ENCODE peak calls at places on chromosomes 12 and 14, in six cellular contexts. V is stomach, E is Peyer's patch, S is upper lobe of right lung, R is heart left ventricle, J is A549. D is an unnamed sample.
A peak's percentile ranks its signal among the peaks of the same experiment; 100 is the strongest.

GRCh38 chr14:91249841-91250616 is 5.5 kb upstream of the GPR68 start:
- DNase-seq in V (no peak), J (peak; percentile 36), R (no peak), S (peak; percentile 78), E (peak; percentile 87), D (no peak)

GRCh38 chr14:44945264-44945663 is 16.5 kb downstream of the KLHL28 start:
- DNase-seq in S (no peak), E (no peak), V (no peak), J (no peak), R (no peak), D (no peak)

GRCh38 chr12:55743131-55743921 is 404 bp downstream of the GDF11 start:
- DNase-seq in R (peak; percentile 69), V (peak; percentile 60), E (peak; percentile 79), J (peak; percentile 82), S (peak; percentile 84), D (no peak)

GRCh38 chr12:130470969-130471368 is 133.3 kb downstream of the PIWIL1 start:
- DNase-seq in J (no peak), R (no peak), S (no peak), V (no peak), E (no peak), D (no peak)

GRCh38 chr12:89245090-89245489 is 107.2 kb downstream of the DUSP6 start:
- DNase-seq in S (no peak), E (no peak), V (no peak), J (no peak), R (no peak), D (no peak)

GRCh38 chr14:76922599-76922998 is 96.4 kb downstream of the LRRC74A start:
- DNase-seq in E (no peak), V (no peak), J (no peak), R (no peak), S (no peak), D (no peak)

GRCh38 chr12:64180951-64181350 is 41.1 kb downstream of the KICS2 start:
- DNase-seq in S (no peak), E (no peak), R (peak; percentile 13), J (peak; percentile 70), V (no peak), D (peak; percentile 74)

GRCh38 chr12:121145221-121145620 is 12.5 kb downstream of the P2RX7 start:
- DNase-seq in V (no peak), J (no peak), S (no peak), R (no peak), E (no peak), D (no peak)

GRCh38 chr14:78010688-78011087 is 159.5 kb upstream of the NRXN3 start:
- DNase-seq in V (no peak), S (no peak), R (no peak), E (no peak), J (no peak), D (no peak)

GRCh38 chr12:14481201-14481600 is 86.5 kb downstream of the PLBD1 start:
- DNase-seq in V (no peak), J (no peak), S (no peak), E (no peak), R (no peak), D (no peak)

GRCh38 chr14:104865631-104866441 is 768 bp downstream of the CEP170B start:
- DNase-seq in E (peak; percentile 79), S (peak; percentile 87), V (peak; percentile 78), R (peak; percentile 69), J (peak; percentile 58), D (peak; percentile 18)

GRCh38 chr14:61710853-61711817 is 15.8 kb downstream of the HIF1A start:
- DNase-seq in S (no peak), J (no peak), V (no peak), R (no peak), E (no peak), D (no peak)

GRCh38 chr12:109134186-109134917 is 18.0 kb downstream of the ACACB start:
- DNase-seq in V (peak; percentile 31), R (no peak), E (no peak), S (peak; percentile 65), J (peak; percentile 42), D (no peak)

GRCh38 chr12:228846-229200 is 14.9 kb upstream of the SLC6A12 start:
- DNase-seq in R (no peak), S (no peak), E (no peak), V (no peak), J (no peak), D (peak; percentile 22)

GRCh38 chr14:72613196-72613974 is 280.5 kb downstream of the DPF3 start:
- DNase-seq in J (no peak), S (no peak), R (peak; percentile 82), V (peak; percentile 80), E (peak; percentile 63), D (no peak)

GRCh38 chr14:52077261-52077984 is 8.6 kb upstream of the NID2 start:
- DNase-seq in J (no peak), V (no peak), E (no peak), S (no peak), R (no peak), D (no peak)

GRCh38 chr12:112018571-112019237 is 5.5 kb downstream of the ERP29 start:
- DNase-seq in V (no peak), E (no peak), R (no peak), J (no peak), S (no peak), D (no peak)

GRCh38 chr14:39175445-39176262 is 600 bp downstream of the PNN start:
- DNase-seq in R (no peak), V (no peak), S (peak; percentile 76), E (no peak), J (no peak), D (no peak)

GRCh38 chr14:88533203-88533602 is 21.6 kb downstream of the PTPN21 start:
- DNase-seq in S (no peak), V (no peak), R (no peak), J (no peak), E (no peak), D (no peak)

GRCh38 chr14:53979747-53980642 is 23.4 kb upstream of the BMP4 start:
- DNase-seq in S (no peak), V (no peak), J (peak; percentile 27), R (peak; percentile 8), E (peak; percentile 48), D (no peak)

GRCh38 chr14:90666571-90666970 is 149.7 kb downstream of the TTC7B start:
- DNase-seq in V (no peak), R (no peak), E (no peak), S (no peak), J (no peak), D (no peak)

GRCh38 chr14:68103841-68104240 is 284.3 kb downstream of the RAD51B start:
- DNase-seq in V (no peak), S (no peak), R (no peak), E (no peak), J (no peak), D (no peak)

GRCh38 chr12:116077431-116077830 is 200.1 kb downstream of the MED13L start:
- DNase-seq in J (no peak), S (no peak), E (no peak), V (no peak), R (no peak), D (no peak)

GRCh38 chr12:28868414-28868813 is 280.7 kb upstream of the FAR2 start:
- DNase-seq in E (no peak), S (no peak), V (no peak), R (no peak), J (no peak), D (no peak)

GRCh38 chr12:93135286-93136239 is 206.5 kb upstream of the EEA1 start:
- DNase-seq in R (no peak), S (no peak), V (no peak), J (no peak), E (no peak), D (no peak)

GRCh38 chr12:130116791-130117190 is 45.5 kb upstream of the FZD10 start:
- DNase-seq in E (no peak), S (no peak), J (no peak), R (no peak), V (no peak), D (no peak)

GRCh38 chr12:123269395-123269892 is 2.2 kb downstream of the CDK2AP1 start:
- DNase-seq in V (peak; percentile 64), E (peak; percentile 73), R (peak; percentile 74), J (no peak), S (peak; percentile 79), D (no peak)
- TF ChIP-seq CTCF in V (no peak), E (no peak), R (no peak), J (no peak), S (peak; percentile 18), D (peak; percentile 12)

GRCh38 chr12:19030603-19031002 is 98.9 kb upstream of the PLEKHA5 start:
- DNase-seq in V (no peak), R (no peak), E (no peak), J (no peak), S (no peak), D (no peak)

GRCh38 chr12:19032826-19033225 is 96.7 kb upstream of the PLEKHA5 start:
- DNase-seq in E (no peak), S (no peak), J (no peak), V (no peak), R (no peak), D (no peak)

GRCh38 chr12:19033244-19033643 is 96.3 kb upstream of the PLEKHA5 start:
- DNase-seq in S (no peak), R (no peak), V (no peak), J (no peak), E (no peak), D (no peak)

GRCh38 chr12:19031032-19031431 is 98.5 kb upstream of the PLEKHA5 start:
- DNase-seq in V (no peak), E (no peak), R (no peak), J (peak; percentile 49), S (no peak), D (no peak)

GRCh38 chr12:19030180-19030579 is 99.4 kb upstream of the PLEKHA5 start:
- DNase-seq in E (no peak), S (no peak), J (no peak), R (no peak), V (no peak), D (no peak)
- H3K27ac ChIP-seq in E (no peak overlapping the region), S (no peak overlapping the region), J (no peak overlapping the region), R (no peak overlapping the region), V (no peak overlapping the region), D (no peak overlapping the region)

DNA sequence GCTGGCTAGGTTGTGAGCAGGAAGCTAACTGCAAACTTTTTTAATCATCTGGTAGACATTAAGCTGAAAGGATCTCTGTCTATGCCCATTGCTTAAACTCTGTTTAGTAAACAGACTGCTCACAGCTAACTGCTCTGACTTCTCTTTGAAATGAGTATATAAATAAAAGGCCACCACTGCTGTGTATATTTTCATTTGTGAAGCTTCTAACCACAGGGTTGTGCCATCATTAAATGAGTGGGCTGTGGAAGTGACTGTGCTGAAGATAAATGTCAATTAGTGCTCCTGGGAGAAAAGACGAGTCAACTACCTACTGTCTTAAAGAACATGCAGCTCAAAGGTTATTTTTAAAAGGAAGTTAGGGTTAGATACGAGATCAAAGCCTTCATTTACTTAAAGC is 213.2 kb upstream of the FLRT2 start:
- DNase-seq in S (no peak), E (no peak), V (no peak), J (no peak), R (no peak), D (no peak)
- H3K4me1 ChIP-seq in S (no peaks in the 10 kb centered on the region), E (no peaks in the 10 kb centered on the region), V (no peaks in the 10 kb centered on the region), J (no peaks in the 10 kb centered on the region), R (no peaks in the 10 kb centered on the region), D (no peaks in the 10 kb centered on the region)

DNA sequence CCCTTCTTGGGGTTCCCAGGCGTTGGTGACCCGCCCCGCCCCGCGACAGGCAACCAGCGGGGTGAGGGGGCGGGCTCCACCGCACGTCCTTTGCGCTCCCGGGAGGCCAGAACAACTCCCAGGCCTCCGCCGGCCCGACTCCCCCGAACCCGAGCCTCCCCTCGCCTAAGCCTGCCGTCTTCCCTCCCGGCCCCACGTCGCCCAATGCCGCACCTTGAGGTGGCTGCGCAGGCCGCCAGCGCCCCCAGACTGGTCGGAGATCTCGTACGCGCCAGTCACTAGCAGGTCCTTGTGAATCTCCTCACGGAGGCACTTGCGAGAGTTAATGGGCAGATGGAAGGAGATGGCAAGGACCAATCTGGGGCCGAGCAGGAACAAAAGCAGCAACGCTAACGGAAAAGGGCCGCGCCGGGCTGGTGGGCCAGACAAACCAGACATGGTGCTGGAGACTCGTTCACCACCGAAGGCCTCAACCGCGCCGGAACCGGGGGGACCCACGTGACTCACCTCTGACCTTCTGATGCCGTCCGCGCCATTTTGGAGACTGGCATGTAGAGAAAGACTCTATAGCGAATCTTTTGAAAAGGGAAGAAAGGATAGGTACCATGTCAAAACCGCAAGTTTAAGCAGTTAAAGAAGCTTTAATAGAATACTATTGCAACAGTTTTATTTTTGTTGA is at the start of gene TMED10:
- DNase-seq in V (peak; percentile 89), S (peak; percentile 94), E (peak; percentile 95), J (peak; percentile 94), R (peak; percentile 89), D (peak; percentile 92)
- TF ChIP-seq CTCF in V (no peak), S (no peak), E (no peak), J (no peak), R (no peak), D (peak; percentile 10)

D was measured in ascending aorta.